ENCODE peak calls at places on chromosomes 11 and 22, in six cellular contexts. E is lower lobe of right lung, D is uterus, I is prostate gland, B is A673, L is neural progenitor cell. U is an unnamed sample.

GRCh38 chr11:63840356-63841060 is 1.6 kb downstream of the MARK2 start:
- DNase-seq in E (no peak), D (no peak), I (no peak), B (no peak), L (no peak), U (no peak)

GRCh38 chr22:19811811-19812771 is 42.6 kb downstream of the GNB1L start:
- DNase-seq in E (peak), D (no peak), I (no peak), B (no peak), L (no peak), U (peak)

GRCh38 chr22:19382240-19382639 is 49.3 kb downstream of the HIRA start:
- DNase-seq in E (no peak), D (no peak), I (no peak), B (no peak), L (no peak), U (no peak)

GRCh38 chr11:7514099-7514725 is 413 bp downstream of the PPFIBP2 start:
- DNase-seq in E (peak), D (no peak), I (peak), B (no peak), L (peak), U (peak)

GRCh38 chr11:35373284-35373933 is 45.9 kb downstream of the SLC1A2 start:
- DNase-seq in E (no peak), D (no peak), I (no peak), B (no peak), L (no peak), U (no peak)

GRCh38 chr22:23055448-23056179 is 14.7 kb upstream of the GNAZ start:
- DNase-seq in E (no peak), D (no peak), I (no peak), B (no peak), L (no peak), U (no peak)

GRCh38 chr11:69832561-69833413 is 13.6 kb upstream of the FGF3 start:
- DNase-seq in E (no peak), D (no peak), I (no peak), B (no peak), L (peak), U (no peak)

GRCh38 chr11:34621876-34622275 is 983 bp downstream of the EHF start:
- DNase-seq in E (no peak), D (no peak), I (no peak), B (no peak), L (no peak), U (no peak)

GRCh38 chr22:33796494-33796893 is 123.8 kb downstream of the LARGE1 start:
- DNase-seq in E (no peak), D (no peak), I (no peak), B (no peak), L (no peak), U (no peak)

GRCh38 chr11:83282084-83282716 is 4.0 kb downstream of the CCDC90B start:
- DNase-seq in E (no peak), D (no peak), I (no peak), B (peak), L (no peak), U (no peak)

GRCh38 chr22:29195118-29195963 is 10.4 kb upstream of the EMID1 start:
- DNase-seq in E (no peak), D (no peak), I (no peak), B (no peak), L (no peak), U (no peak)

DNA sequence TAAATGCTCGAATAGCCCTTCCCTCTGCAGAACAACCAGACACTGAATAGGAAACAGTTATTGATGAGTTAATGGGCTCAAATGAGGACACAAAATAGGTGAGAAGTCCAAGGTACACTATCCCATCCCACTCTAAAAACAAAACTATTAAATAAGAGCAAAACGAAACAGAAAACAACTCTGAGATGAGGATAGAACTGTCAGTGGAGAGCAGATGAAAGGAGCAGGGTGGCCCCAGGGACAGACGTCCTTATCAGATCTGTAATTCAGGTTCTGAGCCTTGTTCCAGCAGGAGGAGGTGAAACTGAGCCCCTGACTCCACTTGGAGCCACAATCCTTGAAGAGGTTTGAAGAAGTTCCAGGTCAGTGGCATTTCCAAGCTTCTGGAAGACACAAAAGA is 8.5 kb upstream of the SNX19 start:
- DNase-seq in E (no peak), D (no peak), I (no peak), B (no peak), L (no peak), U (no peak)
- H3K27ac ChIP-seq in E (no peak), D (no peak), I (no peak), B (no peak), L (no peak), U (no peak)

GRCh38 chr11:62645934-62646824 is at the start of gene GANAB:
- DNase-seq in E (peak), D (peak), I (peak), B (peak), L (peak), U (peak)
- TF ChIP-seq CTCF in E (no peak), D (no peak), I (no peak), B (no peak), L (peak), U (no peak)

GRCh38 chr11:76131142-76131541 is 75.2 kb downstream of the WNT11 start:
- DNase-seq in E (no peak), D (no peak), I (no peak), B (no peak), L (no peak), U (no peak)
- H3K27ac ChIP-seq in E (no peak), D (peak), I (no peak), B (no peak), L (no peak), U (peak)

GRCh38 chr11:65554057-65554818 is 3.9 kb downstream of the LTBP3 start:
- DNase-seq in E (no peak), D (no peak), I (no peak), B (no peak), L (no peak), U (no peak)

GRCh38 chr11:65554842-65555395 is 3.2 kb downstream of the LTBP3 start:
- DNase-seq in E (no peak), D (no peak), I (no peak), B (no peak), L (no peak), U (no peak)

GRCh38 chr11:65553301-65554001 is 4.7 kb downstream of the LTBP3 start:
- DNase-seq in E (no peak), D (no peak), I (no peak), B (peak), L (peak), U (no peak)

GRCh38 chr11:65551572-65552398 is 6.4 kb downstream of the LTBP3 start:
- DNase-seq in E (peak), D (no peak), I (no peak), B (peak), L (peak), U (peak)

DNA sequence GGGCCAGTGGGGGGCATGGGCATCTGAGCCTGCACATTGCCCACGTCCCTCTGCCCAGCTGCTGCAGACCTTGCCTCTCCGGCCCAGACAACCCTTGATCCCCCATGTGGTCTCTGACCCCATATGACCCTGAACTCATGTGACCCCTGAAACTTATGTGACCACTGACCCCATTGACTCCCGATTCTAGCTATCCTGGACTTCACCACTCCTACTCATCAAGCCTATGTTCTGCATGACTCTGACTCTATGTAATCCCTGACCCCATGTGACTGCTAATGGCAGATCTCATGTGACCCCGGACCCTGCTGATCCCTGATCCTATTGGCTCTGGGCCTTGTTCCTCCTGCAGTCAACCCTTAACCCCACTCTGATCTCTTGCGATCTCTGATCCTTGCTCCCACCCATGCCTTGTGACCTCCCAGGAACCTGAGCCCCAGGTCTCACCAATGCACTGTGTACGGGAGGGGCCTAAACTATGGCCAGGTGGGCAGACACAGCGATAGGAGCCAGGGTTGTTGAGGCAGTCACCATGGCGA is 5.7 kb downstream of the LTBP3 start:
- DNase-seq in E (no peak), D (no peak), I (no peak), B (no peak), L (no peak), U (no peak)
- TF ChIP-seq CTCF in E (no peak), D (no peak), I (no peak), B (no peak), L (no peak), U (no peak)

GRCh38 chr22:17777717-17778044 is 3.4 kb upstream of the BID start:
- DNase-seq in E (no peak), D (no peak), I (no peak), B (no peak), L (no peak), U (no peak)
- H3K27ac ChIP-seq in E (peak), D (no peak), I (no peak), B (no peak), L (no peak), U (no peak)

DNA sequence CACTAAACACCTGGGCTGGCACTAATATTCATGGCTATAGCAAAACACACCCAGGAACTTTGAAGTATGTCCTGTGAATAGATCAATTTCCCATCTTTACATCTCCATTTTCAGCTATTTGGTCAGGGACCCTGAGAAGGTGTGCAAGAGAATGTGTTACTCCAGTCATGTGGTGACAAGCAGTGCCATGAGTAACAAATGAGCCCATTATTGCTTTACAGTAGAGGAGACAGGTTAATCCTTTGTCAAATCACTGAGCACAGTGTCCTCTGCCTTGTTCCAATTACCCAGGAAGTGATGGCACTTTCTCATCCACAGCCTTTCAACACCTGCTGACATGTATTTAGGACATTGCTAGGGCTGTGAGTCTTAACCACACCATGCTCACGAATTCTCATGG is 664.8 kb upstream of the API5 start:
- DNase-seq in E (no peak), D (no peak), I (no peak), B (no peak), L (no peak), U (no peak)
- TF ChIP-seq CTCF in E (no peak), D (no peak), I (no peak), B (no peak), L (no peak), U (no peak)

DNA sequence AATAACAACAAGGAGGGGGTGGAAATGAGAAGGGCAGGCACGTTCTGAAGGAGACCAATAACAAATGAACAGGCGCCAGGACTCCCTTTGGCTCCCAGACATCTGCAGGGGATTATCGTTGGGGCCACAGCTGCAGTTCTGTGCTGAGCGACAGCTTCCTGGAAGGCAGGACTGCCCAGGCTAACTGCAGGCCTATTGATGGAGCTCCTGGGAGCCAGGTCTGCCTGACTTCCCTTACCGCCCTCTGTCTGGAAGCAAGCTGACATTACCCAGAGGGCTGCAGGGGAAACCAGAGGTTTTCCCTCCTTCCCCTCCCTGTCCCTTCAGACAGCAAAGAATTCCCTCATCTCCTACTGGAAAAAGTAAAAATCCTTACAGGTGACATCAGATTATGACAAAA is 5.0 kb downstream of the DRD2 start:
- DNase-seq in E (no peak), D (no peak), I (no peak), B (no peak), L (peak), U (no peak)
- H3K27ac ChIP-seq in E (no peak), D (no peak), I (no peak), B (no peak), L (no peak), U (no peak)

U was measured in thyroid gland.